ENCODE peak calls at places on chromosomes 16 and 17, in nine cellular contexts. G is neuronal stem cell; D is activated CD4-positive, alpha-beta T cell treated with anti-CD3 and anti-CD28 coated beads for 1 hour; P is stimulated activated CD4-positive, alpha-beta T cell treated with anti-CD3 and anti-CD28 coated beads, Interleukin-1b, Interleukin-23, amount 100 ng/mL, for 24 hours; A is fibroblast of pulmonary artery; W is NCI-H1436; Q is MG63; Z is IMR-90; J is GM12878. M is an unnamed sample.

GRCh38 chr16:11075163-11075562 is 130.8 kb downstream of the CLEC16A start:
- DNase-seq in J (no peak), G (no peak), Q (no peak), D (no peak), W (no peak), Z (no peak), A (no peak), P (no peak), M (no peak)

GRCh38 chr17:82567286-82567685 is 47.8 kb downstream of the FOXK2 start:
- DNase-seq in Z (no peak), P (no peak), D (no peak), A (no peak), G (no peak), Q (no peak), J (no peak), W (no peak), M (no peak)

GRCh38 chr16:27181020-27181419 is 22.3 kb upstream of the KDM8 start:
- DNase-seq in Q (no peak), Z (no peak), G (no peak), D (no peak), J (no peak), P (no peak), A (no peak), W (no peak), M (no peak)

GRCh38 chr17:70119961-70120360 is 44.9 kb downstream of the KCNJ16 start:
- DNase-seq in P (no peak), Z (no peak), A (peak), W (no peak), D (no peak), Q (peak), J (no peak), G (no peak), M (no peak)

GRCh38 chr17:5097101-5097834 is 14.4 kb downstream of the ZNF232 start:
- DNase-seq in Z (no peak), Q (no peak), G (peak), D (peak), A (no peak), W (no peak), J (no peak), P (no peak), M (peak)

GRCh38 chr17:2008332-2009126 is 16.6 kb downstream of the RTN4RL1 start:
- DNase-seq in Q (no peak), D (no peak), W (no peak), Z (no peak), P (no peak), G (no peak), J (no peak), A (no peak), M (no peak)

GRCh38 chr16:59859606-59860402 is 1125.7 kb upstream of the GOT2 start:
- DNase-seq in P (no peak), D (no peak), A (no peak), J (no peak), G (no peak), Q (no peak), Z (no peak), W (no peak), M (no peak)

GRCh38 chr16:10504404-10504885 is 76.0 kb downstream of the EMP2 start:
- DNase-seq in Q (no peak), G (no peak), J (no peak), A (no peak), W (no peak), D (no peak), P (no peak), Z (no peak), M (no peak)

GRCh38 chr17:50806141-50806643 is 29.2 kb upstream of the WFIKKN2 start:
- DNase-seq in Q (peak), D (no peak), Z (peak), G (no peak), W (no peak), P (no peak), A (peak), J (no peak), M (no peak)

GRCh38 chr16:55478827-55479559 is at the start of gene MMP2:
- DNase-seq in Z (peak), J (no peak), W (no peak), P (no peak), D (no peak), G (peak), Q (peak), A (peak), M (peak)

GRCh38 chr16:48613061-48613957 is 3.3 kb upstream of the N4BP1 start:
- DNase-seq in Z (peak), P (no peak), G (no peak), Q (no peak), W (no peak), D (peak), A (peak), J (no peak), M (no peak)

GRCh38 chr16:77501260-77501659 is 66.4 kb upstream of the ADAMTS18 start:
- DNase-seq in D (no peak), Q (no peak), P (no peak), Z (no peak), A (no peak), J (no peak), G (peak), W (no peak), M (no peak)

GRCh38 chr17:81547614-81547982 is 4.6 kb downstream of the FAAP100 start:
- DNase-seq in P (no peak), W (no peak), Z (no peak), D (no peak), Q (no peak), A (no peak), J (no peak), G (no peak), M (no peak)

GRCh38 chr17:81682565-81683207 is 911 bp downstream of the ARL16 start:
- DNase-seq in J (no peak), D (no peak), Z (peak), W (no peak), Q (no peak), G (no peak), A (peak), P (no peak), M (no peak)

GRCh38 chr16:49150341-49150740 is 131.3 kb downstream of the CBLN1 start:
- DNase-seq in Q (no peak), W (peak), G (no peak), D (no peak), J (no peak), P (no peak), A (no peak), Z (no peak), M (no peak)

GRCh38 chr17:48757524-48757961 is 29.0 kb upstream of the HOXB13 start:
- DNase-seq in Z (no peak), P (no peak), G (no peak), D (no peak), Q (peak), J (no peak), A (no peak), W (no peak), M (no peak)

GRCh38 chr17:751269-752001 is 629 bp downstream of the GEMIN4 start:
- DNase-seq in Z (peak), P (no peak), J (no peak), W (peak), Q (peak), A (peak), D (peak), G (peak), M (peak)

GRCh38 chr17:42421479-42422332 is 1.4 kb downstream of the CAVIN1 start:
- DNase-seq in Q (peak), Z (peak), G (no peak), A (peak), J (no peak), P (no peak), W (no peak), D (no peak), M (peak)

GRCh38 chr16:50747206-50747956 is 5.5 kb downstream of the CYLD start:
- DNase-seq in A (peak), Q (no peak), J (peak), W (peak), G (no peak), P (no peak), D (no peak), Z (no peak), M (no peak)

GRCh38 chr17:31533546-31534155 is 142.2 kb downstream of the RAB11FIP4 start:
- DNase-seq in Q (peak), J (no peak), Z (peak), P (no peak), D (no peak), W (peak), A (peak), G (peak), M (no peak)

GRCh38 chr16:56988948-56989945 is at the start of gene NLRC5:
- DNase-seq in A (peak), W (peak), G (peak), Z (peak), D (peak), Q (peak), P (peak), J (no peak), M (peak)

GRCh38 chr17:49851387-49852291 is 3.8 kb upstream of the TAC4 start:
- DNase-seq in D (peak), G (peak), Z (peak), W (peak), Q (peak), A (peak), J (no peak), P (peak), M (peak)

GRCh38 chr16:11198817-11199216 is 57.2 kb downstream of the SOCS1 start:
- DNase-seq in D (no peak), G (no peak), Z (no peak), W (no peak), A (no peak), J (no peak), Q (no peak), P (no peak), M (no peak)